ENCODE peak calls at places on chromosomes 4 and X, in nine cellular contexts. Q, G, T, A, Z, J, D, X and L are unnamed samples.

GRCh38 chr4:140012688-140013087 is 141.3 kb downstream of the MAML3 start:
- DNase-seq in Q (peak), G (peak), T (peak), A (peak), Z (no peak), J (no peak), D (no peak), X (peak), L (peak)

GRCh38 chr4:187077749-187078148 is 354.1 kb upstream of the FAT1 start:
- DNase-seq in Q (no peak), G (no peak), T (no peak), A (no peak), Z (no peak), J (no peak), D (no peak), X (no peak), L (no peak)

GRCh38 chrX:48530736-48531135 is 8.8 kb upstream of the TBC1D25 start:
- DNase-seq in Q (no peak), G (peak), T (no peak), A (no peak), Z (no peak), J (no peak), D (no peak), X (no peak), L (no peak)

GRCh38 chr4:156888762-156889161 is 82.8 kb downstream of the PDGFC start:
- DNase-seq in Q (no peak), G (no peak), T (no peak), A (no peak), Z (no peak), J (no peak), D (no peak), X (no peak), L (no peak)

GRCh38 chrX:152901816-152902501 is 4.1 kb downstream of the ZNF185 start:
- DNase-seq in Q (no peak), G (no peak), T (no peak), A (no peak), Z (peak), J (no peak), D (no peak), X (no peak), L (no peak)

GRCh38 chr4:57119054-57119651 is 9.0 kb upstream of the IGFBP7 start:
- DNase-seq in Q (no peak), G (peak), T (peak), A (peak), Z (no peak), J (peak), D (peak), X (peak), L (peak)

GRCh38 chrX:2609431-2610238 is 81.5 kb upstream of the CD99 start:
- DNase-seq in Q (no peak), G (peak), T (peak), A (no peak), Z (no peak), J (no peak), D (no peak), X (no peak), L (no peak)

GRCh38 chr4:183618681-183619080 is 40.3 kb downstream of the RWDD4 start:
- DNase-seq in Q (no peak), G (no peak), T (no peak), A (no peak), Z (peak), J (no peak), D (no peak), X (no peak), L (no peak)

GRCh38 chr4:129218355-129218754 is 122.4 kb downstream of the C4orf33 start:
- DNase-seq in Q (no peak), G (no peak), T (peak), A (no peak), Z (no peak), J (no peak), D (no peak), X (no peak), L (no peak)
- H3K4me3 ChIP-seq in Q (no peak), G (no peak), T (no peak), A (no peak), Z (no peak), J (no peak), D (no peak), X (no peak), L (no peak)

DNA sequence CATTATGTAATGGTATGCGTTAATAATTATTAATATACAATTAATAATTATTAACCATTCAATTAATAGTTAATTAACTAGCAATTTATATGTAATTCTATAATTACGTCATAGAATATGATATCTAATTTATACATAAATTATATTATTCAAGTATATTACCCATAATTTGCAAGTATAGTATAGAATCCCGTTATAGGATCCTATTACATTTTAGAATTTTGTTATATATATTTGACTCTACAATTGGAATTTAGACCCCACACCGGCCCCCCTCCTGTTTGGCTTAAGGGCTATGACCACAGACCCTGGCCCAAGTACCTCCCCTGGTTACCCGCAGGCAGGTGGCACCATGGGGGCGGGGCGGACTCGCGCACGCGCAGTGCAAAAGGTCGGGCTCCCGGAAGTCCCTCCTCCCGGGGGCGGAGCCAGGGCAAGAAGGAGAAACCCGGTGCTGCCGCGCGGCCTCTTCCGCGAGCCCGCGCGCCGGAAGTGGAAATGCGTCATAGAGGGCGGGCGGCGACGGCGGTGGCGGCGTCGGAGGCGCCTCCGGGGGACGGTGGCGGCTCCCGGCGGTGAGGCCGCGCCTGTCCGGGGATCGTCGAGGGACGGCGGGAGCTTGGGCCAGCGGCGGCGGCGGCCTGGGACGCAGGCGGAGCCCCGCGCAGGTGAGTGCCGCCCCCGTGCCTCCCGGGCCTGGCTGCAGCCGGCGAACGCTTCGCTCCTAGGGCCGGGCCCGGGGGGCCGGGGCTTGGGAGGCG is at the start of gene AKAP17A:
- DNase-seq in Q (peak), G (peak), T (peak), A (peak), Z (peak), J (peak), D (peak), X (peak), L (peak)
- TF ChIP-seq POLR2A in Q (no peak), G (no peak), T (peak), A (peak), Z (peak), J (peak), D (peak), X (peak), L (peak)

GRCh38 chr4:184812651-184813181 is 13.1 kb downstream of the ACSL1 start:
- DNase-seq in Q (no peak), G (no peak), T (no peak), A (no peak), Z (no peak), J (no peak), D (no peak), X (peak), L (no peak)
- H3K4me3 ChIP-seq in Q (no peak), G (no peak), T (no peak), A (no peak), Z (no peak), J (peak), D (no peak), X (no peak), L (no peak)

GRCh38 chr4:30718889-30719252 is 1.3 kb upstream of the PCDH7 start:
- DNase-seq in Q (no peak), G (no peak), T (peak), A (peak), Z (no peak), J (no peak), D (no peak), X (no peak), L (no peak)

GRCh38 chr4:30718021-30718888 is 1.9 kb upstream of the PCDH7 start:
- DNase-seq in Q (no peak), G (peak), T (peak), A (peak), Z (no peak), J (no peak), D (peak), X (no peak), L (peak)

GRCh38 chr4:30716671-30717207 is 3.4 kb upstream of the PCDH7 start:
- DNase-seq in Q (no peak), G (no peak), T (peak), A (no peak), Z (no peak), J (no peak), D (no peak), X (no peak), L (no peak)

GRCh38 chr4:30716158-30716557 is 4.0 kb upstream of the PCDH7 start:
- DNase-seq in Q (no peak), G (no peak), T (peak), A (no peak), Z (no peak), J (no peak), D (no peak), X (no peak), L (no peak)

GRCh38 chr4:30717208-30718020 is 2.8 kb upstream of the PCDH7 start:
- DNase-seq in Q (no peak), G (peak), T (peak), A (peak), Z (peak), J (no peak), D (peak), X (no peak), L (peak)
- TF ChIP-seq POLR2A in Q (no peak), G (no peak), T (no peak), A (no peak), Z (no peak), J (no peak), D (no peak), X (no peak), L (no peak)